ENCODE peak calls at places on chromosomes 3 and 15, in ten cellular contexts. B is putamen; L is colonic mucosa; D is neuronal stem cell; V is activated naive CD4-positive, alpha-beta T cell; Q is GM19239; N is stimulated activated CD8-positive, alpha-beta memory T cell treated with anti-CD3 and anti-CD28 coated beads, Interleukin-4, amount 100 ng/mL, for 24 hours; J is heart right ventricle; M is neural crest cell; O is fibroblast of lung. I is an unnamed sample.

GRCh38 chr3:76203578-76203977 is 418.2 kb upstream of the ZNF717 start:
- DNase-seq in J (no peak), M (no peak), N (no peak), D (no peak), L (no peak), Q (no peak), B (no peak), V (no peak), O (no peak), I (no peak)

GRCh38 chr3:96678325-96678724 is 136.1 kb upstream of the EPHA6 start:
- DNase-seq in Q (no peak), O (no peak), L (no peak), V (no peak), M (no peak), B (no peak), D (no peak), J (no peak), N (no peak), I (no peak)

GRCh38 chr3:79810529-79810928 is 42.7 kb upstream of the ROBO1 start:
- DNase-seq in L (no peak), D (no peak), B (no peak), M (no peak), V (no peak), Q (no peak), N (no peak), J (no peak), O (peak), I (no peak)

GRCh38 chr3:156551261-156551660 is 3.7 kb downstream of the SSR3 start:
- DNase-seq in N (no peak), Q (no peak), B (no peak), M (no peak), O (no peak), D (no peak), V (no peak), L (no peak), J (no peak), I (no peak)

GRCh38 chr15:96342611-96343528 is 12.4 kb downstream of the NR2F2 start:
- DNase-seq in N (no peak), O (peak), B (no peak), V (no peak), J (no peak), D (no peak), M (no peak), L (peak), Q (no peak), I (no peak)

GRCh38 chr15:31383150-31383549 is 56.5 kb downstream of the KLF13 start:
- DNase-seq in D (no peak), M (no peak), L (no peak), Q (no peak), J (no peak), O (no peak), V (no peak), B (no peak), N (no peak), I (no peak)

GRCh38 chr3:61439116-61439459 is 122.3 kb upstream of the PTPRG start:
- DNase-seq in B (no peak), J (no peak), M (no peak), V (no peak), O (no peak), N (no peak), D (no peak), Q (no peak), L (no peak), I (no peak)

GRCh38 chr15:97648728-97649127 is 311.8 kb upstream of the ARRDC4 start:
- DNase-seq in M (no peak), O (no peak), V (no peak), L (no peak), D (no peak), Q (no peak), B (no peak), N (no peak), J (peak), I (no peak)

GRCh38 chr3:42498791-42499477 is 3.5 kb upstream of the VIPR1 start:
- DNase-seq in B (peak), V (no peak), Q (no peak), O (no peak), D (no peak), L (peak), J (no peak), M (no peak), N (no peak), I (no peak)

GRCh38 chr3:140922634-140923033 is 19.0 kb upstream of the SLC25A36 start:
- DNase-seq in Q (no peak), L (no peak), N (no peak), J (no peak), V (no peak), B (no peak), D (no peak), O (peak), M (no peak), I (no peak)

GRCh38 chr3:127002195-127003174 is 19.6 kb downstream of the PLXNA1 start:
- DNase-seq in O (peak), Q (no peak), B (peak), J (peak), L (peak), M (peak), N (no peak), V (no peak), D (peak), I (no peak)